ENCODE peak calls at places on chromosome 11, in eight cellular contexts. H is left lung, W is brain microvascular endothelial cell, X is HepG2, E is fibroblast of lung, B is GM10248, D is fibroblast of the aortic adventitia, Z is A549. K is an unnamed sample.

GRCh38 chr11:1665313-1665712 is 31.7 kb upstream of the KRTAP5-6 start:
- DNase-seq in H (no peak), W (no peak), X (no peak), E (no peak), B (no peak), D (no peak), Z (no peak), K (no peak)

GRCh38 chr11:134069426-134069921 is 602 bp downstream of the JAM3 start:
- DNase-seq in H (no peak), W (peak; percentile 9), X (no peak), E (peak; percentile 37), B (no peak), D (no peak), Z (no peak), K (no peak)

GRCh38 chr11:57471496-57471895 is 11.2 kb downstream of the RTN4RL2 start:
- DNase-seq in H (no peak), W (no peak), X (no peak), E (no peak), B (no peak), D (no peak), Z (no peak), K (no peak)

GRCh38 chr11:12171921-12172320 is 61.5 kb downstream of the MICAL2 start:
- DNase-seq in H (no peak), W (no peak), X (no peak), E (no peak), B (no peak), D (no peak), Z (no peak), K (no peak)

GRCh38 chr11:45590743-45591142 is 74.7 kb downstream of the CHST1 start:
- DNase-seq in H (no peak), W (no peak), X (no peak), E (peak; percentile 44), B (no peak), D (peak; percentile 62), Z (no peak), K (no peak)

GRCh38 chr11:103215812-103216211 is 106.6 kb downstream of the DYNC2H1 start:
- DNase-seq in H (no peak), W (no peak), X (no peak), E (peak; percentile 7), B (no peak), D (peak; percentile 16), Z (no peak), K (no peak)

GRCh38 chr11:6757373-6757967 is 14.3 kb downstream of the OR2AG2 start:
- DNase-seq in H (peak; percentile 35), W (peak; percentile 64), X (peak; percentile 44), E (peak; percentile 42), B (peak; percentile 34), D (peak; percentile 74), Z (peak; percentile 35), K (no peak)

GRCh38 chr11:72736452-72737069 is 15.6 kb downstream of the ARAP1 start:
- DNase-seq in H (peak; percentile 91), W (peak; percentile 29), X (no peak), E (peak; percentile 31), B (peak; percentile 50), D (peak; percentile 34), Z (peak; percentile 56), K (no peak)

GRCh38 chr11:68659158-68659921 is 25.0 kb upstream of the GAL start:
- DNase-seq in H (peak; percentile 70), W (peak; percentile 98), X (peak; percentile 55), E (peak; percentile 95), B (no peak), D (peak; percentile 90), Z (peak; percentile 55), K (no peak)

GRCh38 chr11:47711816-47712215 is 3.4 kb downstream of the AGBL2 start:
- DNase-seq in H (no peak), W (no peak), X (no peak), E (no peak), B (no peak), D (no peak), Z (no peak), K (no peak)

GRCh38 chr11:35006389-35007128 is 90.1 kb downstream of the PDHX start:
- DNase-seq in H (no peak), W (no peak), X (no peak), E (peak; percentile 41), B (peak; percentile 74), D (no peak), Z (no peak), K (no peak)

GRCh38 chr11:3796346-3796745 is 1.0 kb downstream of the NUP98 start:
- DNase-seq in H (no peak), W (no peak), X (no peak), E (no peak), B (no peak), D (peak; percentile 15), Z (no peak), K (no peak)

GRCh38 chr11:96393753-96394348 is 4.0 kb downstream of the JRKL start:
- DNase-seq in H (no peak), W (peak; percentile 35), X (peak; percentile 44), E (peak; percentile 42), B (peak; percentile 32), D (peak; percentile 70), Z (peak; percentile 20), K (no peak)

GRCh38 chr11:25981998-25982397 is 349.9 kb upstream of the ANO3 start:
- DNase-seq in H (no peak), W (peak; percentile 52), X (peak; percentile 53), E (peak; percentile 55), B (peak; percentile 20), D (peak; percentile 89), Z (peak; percentile 4), K (no peak)

GRCh38 chr11:11263238-11264030 is 89.6 kb downstream of the CSNK2A3 start:
- DNase-seq in H (no peak), W (peak; percentile 4), X (no peak), E (peak; percentile 11), B (no peak), D (no peak), Z (no peak), K (no peak)

GRCh38 chr11:111555255-111555654 is 14.7 kb downstream of the LAYN start:
- DNase-seq in H (no peak), W (peak; percentile 28), X (no peak), E (peak; percentile 93), B (no peak), D (peak; percentile 36), Z (no peak), K (no peak)

GRCh38 chr11:112219476-112220232 is 6.6 kb upstream of the PTS start:
- DNase-seq in H (no peak), W (peak; percentile 63), X (peak; percentile 72), E (peak; percentile 57), B (peak; percentile 68), D (peak; percentile 91), Z (peak; percentile 39), K (peak; percentile 27)

GRCh38 chr11:46210133-46210636 is 67.3 kb upstream of the CREB3L1 start:
- DNase-seq in H (no peak), W (peak; percentile 43), X (peak; percentile 27), E (peak; percentile 62), B (peak; percentile 51), D (peak; percentile 78), Z (peak; percentile 25), K (no peak)

GRCh38 chr11:122559734-122560382 is 95.7 kb upstream of the UBASH3B start:
- DNase-seq in H (no peak), W (peak; percentile 48), X (peak; percentile 24), E (no peak), B (no peak), D (peak; percentile 13), Z (peak; percentile 38), K (no peak)

GRCh38 chr11:122556605-122557004 is 98.9 kb upstream of the UBASH3B start:
- DNase-seq in H (peak; percentile 36), W (no peak), X (no peak), E (no peak), B (no peak), D (peak; percentile 5), Z (no peak), K (no peak)
- TF ChIP-seq CTCF in H (no peak), W (peak; percentile 40), X (peak; percentile 62), E (no peak), B (no peak), D (peak; percentile 34), Z (no peak), K (no peak)

GRCh38 chr11:63768232-63769043 is at the start of gene ZFTA:
- DNase-seq in H (peak; percentile 70), W (peak; percentile 28), X (no peak), E (peak; percentile 51), B (peak; percentile 89), D (peak; percentile 55), Z (peak; percentile 68), K (no peak)
- TF ChIP-seq CTCF in H (peak; percentile 60), W (peak; percentile 42), X (peak; percentile 52), E (peak; percentile 32), B (peak; percentile 80), D (peak; percentile 49), Z (peak; percentile 95), K (peak; percentile 52)

GRCh38 chr11:119315139-119316016 is 1.6 kb downstream of the MCAM start:
- DNase-seq in H (no peak), W (no peak), X (no peak), E (peak; percentile 18), B (no peak), D (no peak), Z (no peak), K (no peak)
- TF ChIP-seq CTCF in H (peak; percentile 10), W (peak; percentile 25), X (no peak), E (no peak), B (no peak), D (no peak), Z (no peak), K (no peak)

DNA sequence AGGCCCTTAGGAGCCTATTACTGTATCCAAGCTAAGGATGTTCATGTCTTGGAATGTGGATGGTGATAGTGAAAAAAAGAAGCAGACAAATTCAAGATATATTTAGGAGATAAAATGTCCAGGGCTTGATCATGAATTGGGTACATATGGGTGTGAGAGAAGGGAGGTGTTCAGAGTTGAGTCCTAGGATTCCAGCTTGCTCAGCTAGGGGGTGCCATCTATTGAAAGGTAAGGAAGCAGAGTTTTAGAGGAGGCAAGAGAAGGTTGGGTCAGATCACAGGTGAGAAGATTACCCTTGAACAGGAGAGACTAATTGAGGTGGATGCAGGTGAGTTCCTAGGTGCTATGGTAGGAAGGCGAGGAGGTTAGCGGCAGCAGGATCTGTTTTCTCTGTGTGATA is 60.5 kb downstream of the GRAMD1B start:
- DNase-seq in H (no peak), W (no peak), X (no peak), E (no peak), B (no peak), D (no peak), Z (no peak), K (no peak)
- TF ChIP-seq CTCF in H (no peak), W (peak; percentile 14), X (no peak), E (no peak), B (no peak), D (no peak), Z (no peak), K (no peak)

K was measured in D721Med.